ENCODE peak calls at places on chromosome 14, in five cellular contexts. R is stimulated activated CD4-positive, alpha-beta T cell treated with anti-CD3 and anti-CD28 coated beads, Interleukin-15, amount 100 ng/mL, for 1 hour; S is stimulated activated CD8-positive, alpha-beta memory T cell treated with anti-CD3 and anti-CD28 coated beads, Interleukin-4, amount 100 ng/mL, for 24 hours; X is K562; T is AG09319. Q is an unnamed sample.

GRCh38 chr14:26870096-26870495 is 272.3 kb upstream of the NOVA1 start:
- DNase-seq in R (no peak), S (no peak), X (no peak), T (no peak), Q (no peak)

GRCh38 chr14:35747379-35747778 is 61.7 kb downstream of the RALGAPA1 start:
- DNase-seq in R (no peak), S (no peak), X (no peak), T (peak; percentile 30), Q (no peak)

GRCh38 chr14:69694730-69695663 is 71.9 kb upstream of the SRSF5 start:
- DNase-seq in R (no peak), S (no peak), X (peak; percentile 21), T (no peak), Q (no peak)

GRCh38 chr14:99412122-99413061 is 68.3 kb downstream of the SETD3 start:
- DNase-seq in R (no peak), S (no peak), X (no peak), T (no peak), Q (no peak)

GRCh38 chr14:105180598-105181528 is at the start of gene NUDT14:
- DNase-seq in R (peak; percentile 82), S (peak; percentile 70), X (peak; percentile 91), T (no peak), Q (peak; percentile 77)

GRCh38 chr14:100673085-100673806 is 53.4 kb upstream of the DLK1 start:
- DNase-seq in R (no peak), S (no peak), X (peak; percentile 57), T (no peak), Q (no peak)

GRCh38 chr14:52862652-52863338 is 71.4 kb upstream of the GNPNAT1 start:
- DNase-seq in R (no peak), S (no peak), X (no peak), T (no peak), Q (no peak)

GRCh38 chr14:24605435-24606190 is 3.9 kb downstream of the GZMH start:
- DNase-seq in R (peak; percentile 39), S (peak; percentile 53), X (peak; percentile 36), T (no peak), Q (peak; percentile 74)

GRCh38 chr14:65860956-65861631 is 448.6 kb downstream of the FUT8 start:
- DNase-seq in R (no peak), S (no peak), X (no peak), T (no peak), Q (peak; percentile 23)

GRCh38 chr14:68397371-68397779 is 395.5 kb downstream of the ZFP36L1 start:
- DNase-seq in R (no peak), S (no peak), X (no peak), T (no peak), Q (no peak)

GRCh38 chr14:100263141-100263540 is 24.2 kb downstream of the YY1 start:
- DNase-seq in R (no peak), S (no peak), X (no peak), T (no peak), Q (no peak)

GRCh38 chr14:61342486-61342885 is 21.1 kb downstream of the PRKCH start:
- DNase-seq in R (peak; percentile 72), S (peak; percentile 73), X (no peak), T (no peak), Q (peak; percentile 91)

GRCh38 chr14:101193126-101193844 is 289.8 kb upstream of the RTL1 start:
- DNase-seq in R (no peak), S (no peak), X (no peak), T (no peak), Q (no peak)

GRCh38 chr14:68216072-68216471 is 396.5 kb downstream of the RAD51B start:
- DNase-seq in R (no peak), S (no peak), X (no peak), T (no peak), Q (no peak)

GRCh38 chr14:90168425-90169105 is 87.8 kb upstream of the PSMC1 start:
- DNase-seq in R (no peak), S (no peak), X (no peak), T (no peak), Q (no peak)

GRCh38 chr14:105124837-105125222 is 43.7 kb downstream of the JAG2 start:
- DNase-seq in R (no peak), S (no peak), X (no peak), T (no peak), Q (no peak)

GRCh38 chr14:48325486-48325885 is 650.1 kb upstream of the MDGA2 start:
- DNase-seq in R (no peak), S (no peak), X (no peak), T (no peak), Q (no peak)

GRCh38 chr14:76212242-76212641 is 60.5 kb downstream of the GPATCH2L start:
- DNase-seq in R (no peak), S (no peak), X (no peak), T (no peak), Q (no peak)

GRCh38 chr14:54688229-54688628 is 121.3 kb downstream of the SAMD4A start:
- DNase-seq in R (no peak), S (no peak), X (no peak), T (no peak), Q (no peak)

GRCh38 chr14:100011568-100012325 is 53.5 kb upstream of the EVL start:
- DNase-seq in R (no peak), S (no peak), X (no peak), T (no peak), Q (no peak)

GRCh38 chr14:102622262-102622885 is 29.9 kb downstream of the RCOR1 start:
- DNase-seq in R (no peak), S (no peak), X (no peak), T (no peak), Q (no peak)

GRCh38 chr14:89906000-89906399 is 48.5 kb downstream of the EFCAB11 start:
- DNase-seq in R (no peak), S (no peak), X (no peak), T (no peak), Q (no peak)

GRCh38 chr14:80003138-80003537 is 208.2 kb downstream of the DIO2 start:
- DNase-seq in R (no peak), S (no peak), X (no peak), T (peak; percentile 2), Q (no peak)

GRCh38 chr14:80266930-80267329 is 55.6 kb upstream of the DIO2 start:
- DNase-seq in R (no peak), S (no peak), X (no peak), T (no peak), Q (no peak)

GRCh38 chr14:36429692-36430091 is 90.3 kb downstream of the NKX2-1 start:
- DNase-seq in R (no peak), S (no peak), X (no peak), T (no peak), Q (no peak)

GRCh38 chr14:91354221-91354916 is 63.3 kb downstream of the CCDC88C start:
- DNase-seq in R (no peak), S (no peak), X (no peak), T (no peak), Q (peak; percentile 69)

GRCh38 chr14:89684139-89684538 is 267.1 kb upstream of the FOXN3 start:
- DNase-seq in R (no peak), S (no peak), X (no peak), T (no peak), Q (no peak)

GRCh38 chr14:83085725-83086124 is 1552.1 kb upstream of the SEL1L start:
- DNase-seq in R (no peak), S (no peak), X (no peak), T (no peak), Q (no peak)

GRCh38 chr14:85534435-85534834 is 4.5 kb downstream of the FLRT2 start:
- DNase-seq in R (no peak), S (no peak), X (no peak), T (no peak), Q (no peak)

GRCh38 chr14:95993768-95994592 is 45.2 kb upstream of the C14orf132 start:
- DNase-seq in R (no peak), S (no peak), X (peak; percentile 42), T (peak; percentile 15), Q (peak; percentile 12)

GRCh38 chr14:91754819-91755218 is 22.9 kb upstream of the CATSPERB start:
- DNase-seq in R (no peak), S (no peak), X (no peak), T (no peak), Q (no peak)

GRCh38 chr14:76904740-76905569 is 78.7 kb downstream of the LRRC74A start:
- DNase-seq in R (peak; percentile 38), S (peak; percentile 64), X (no peak), T (peak; percentile 91), Q (peak; percentile 23)

GRCh38 chr14:68815288-68816182 is 22.7 kb upstream of the ZFP36L1 start:
- DNase-seq in R (no peak), S (no peak), X (no peak), T (no peak), Q (peak; percentile 74)